ENCODE peak calls at places on chromosomes 7 and 10, in ten cellular contexts. J is fibroblast of pulmonary artery; Y is CD8-positive, alpha-beta T cell; G is BE2C; E is body of pancreas; Q is neural progenitor cell; C is hepatocyte; D is neuronal stem cell; L is AG10803; O is ovary. S is an unnamed sample.
A peak's percentile ranks its signal among the peaks of the same experiment; 100 is the strongest.

GRCh38 chr10:129971381-129972144 is 7.5 kb upstream of the EBF3 start:
- DNase-seq in J (peak; percentile 65), Y (no peak), G (peak; percentile 76), E (peak; percentile 70), Q (peak; percentile 91), C (peak; percentile 86), D (peak; percentile 71), L (peak; percentile 51), O (peak; percentile 65), S (peak; percentile 89)

GRCh38 chr10:95485445-95485844 is 75.7 kb downstream of the SORBS1 start:
- DNase-seq in J (no peak), Y (no peak), G (no peak), E (no peak), Q (no peak), C (no peak), D (no peak), L (no peak), O (no peak), S (no peak)

GRCh38 chr7:50679218-50680007 is 103.3 kb downstream of the GRB10 start:
- DNase-seq in J (peak; percentile 72), Y (no peak), G (no peak), E (no peak), Q (peak; percentile 31), C (peak; percentile 33), D (no peak), L (peak; percentile 57), O (no peak), S (no peak)

GRCh38 chr10:120824864-120825263 is 26.3 kb upstream of the WDR11 start:
- DNase-seq in J (peak; percentile 11), Y (no peak), G (peak; percentile 59), E (peak; percentile 15), Q (peak; percentile 81), C (peak; percentile 58), D (peak; percentile 17), L (peak; percentile 4), O (no peak), S (no peak)

GRCh38 chr10:21398549-21399345 is 126.7 kb downstream of the SKIDA1 start:
- DNase-seq in J (no peak), Y (no peak), G (no peak), E (no peak), Q (no peak), C (no peak), D (no peak), L (peak; percentile 53), O (no peak), S (no peak)

GRCh38 chr10:47449102-47449978 is 34.6 kb downstream of the ANXA8 start:
- DNase-seq in J (no peak), Y (no peak), G (no peak), E (no peak), Q (no peak), C (no peak), D (no peak), L (no peak), O (peak; percentile 13), S (no peak)

GRCh38 chr7:52586704-52587103 is 448.7 kb upstream of the POM121L12 start:
- DNase-seq in J (no peak), Y (no peak), G (no peak), E (no peak), Q (peak; percentile 71), C (no peak), D (no peak), L (no peak), O (no peak), S (no peak)

GRCh38 chr7:111558948-111559347 is 3.3 kb downstream of the IMMP2L start:
- DNase-seq in J (no peak), Y (no peak), G (no peak), E (no peak), Q (no peak), C (no peak), D (no peak), L (peak; percentile 8), O (no peak), S (no peak)

GRCh38 chr7:70520604-70521003 is 611.3 kb upstream of the GALNT17 start:
- DNase-seq in J (no peak), Y (no peak), G (no peak), E (no peak), Q (no peak), C (no peak), D (no peak), L (peak; percentile 57), O (no peak), S (no peak)

GRCh38 chr7:155423337-155424285 is 34.3 kb upstream of the EN2 start:
- DNase-seq in J (no peak), Y (no peak), G (no peak), E (no peak), Q (no peak), C (no peak), D (no peak), L (no peak), O (no peak), S (peak; percentile 63)

GRCh38 chr7:90387470-90388240 is 15.6 kb upstream of the CLDN12 start:
- DNase-seq in J (peak; percentile 44), Y (no peak), G (no peak), E (no peak), Q (no peak), C (no peak), D (no peak), L (no peak), O (no peak), S (no peak)

GRCh38 chr10:108249940-108250339 is 1085.4 kb upstream of the SORCS1 start:
- DNase-seq in J (no peak), Y (no peak), G (no peak), E (no peak), Q (no peak), C (no peak), D (no peak), L (no peak), O (no peak), S (no peak)

GRCh38 chr7:39507866-39508551 is 58.2 kb upstream of the YAE1 start:
- DNase-seq in J (no peak), Y (no peak), G (no peak), E (no peak), Q (no peak), C (no peak), D (no peak), L (no peak), O (no peak), S (no peak)

GRCh38 chr7:44797329-44798258 is 1.1 kb downstream of the PPIA start:
- DNase-seq in J (peak; percentile 87), Y (peak; percentile 82), G (peak; percentile 87), E (peak; percentile 91), Q (peak; percentile 89), C (peak; percentile 93), D (peak; percentile 62), L (peak; percentile 90), O (peak; percentile 86), S (peak; percentile 95)

GRCh38 chr7:50068850-50069551 is 24.0 kb downstream of the ZPBP start:
- DNase-seq in J (peak; percentile 44), Y (peak; percentile 58), G (no peak), E (peak; percentile 69), Q (no peak), C (peak; percentile 58), D (no peak), L (peak; percentile 51), O (no peak), S (no peak)

GRCh38 chr10:72229261-72230251 is 13.5 kb upstream of the ASCC1 start:
- DNase-seq in J (peak; percentile 73), Y (no peak), G (no peak), E (peak; percentile 66), Q (no peak), C (no peak), D (no peak), L (peak; percentile 51), O (no peak), S (peak; percentile 11)

GRCh38 chr7:140691368-140692045 is 5.0 kb upstream of the NDUFB2 start:
- DNase-seq in J (no peak), Y (no peak), G (no peak), E (no peak), Q (peak; percentile 18), C (no peak), D (no peak), L (no peak), O (no peak), S (no peak)

GRCh38 chr10:119657725-119658124 is 6.5 kb downstream of the BAG3 start:
- DNase-seq in J (no peak), Y (no peak), G (no peak), E (no peak), Q (no peak), C (peak; percentile 41), D (no peak), L (no peak), O (no peak), S (no peak)
- H3K4me3 ChIP-seq in J (no peak overlapping the region), Y (no peak overlapping the region), G (no peak overlapping the region), E (no peak overlapping the region), Q (no peak overlapping the region), C (no peak overlapping the region), D (no peak overlapping the region), L (no peak overlapping the region), O (no peak overlapping the region), S (no peak overlapping the region)

GRCh38 chr7:2644514-2645273 is 12.9 kb downstream of the TTYH3 start:
- DNase-seq in J (no peak), Y (no peak), G (no peak), E (no peak), Q (no peak), C (no peak), D (no peak), L (no peak), O (no peak), S (peak; percentile 72)
- H3K4me3 ChIP-seq in J (no peak overlapping the region), Y (peak overlapping the region; percentile 40), G (peak overlapping the region; percentile 14), E (no peak overlapping the region), Q (no peak overlapping the region), C (no peak overlapping the region), D (no peak overlapping the region), L (no peak overlapping the region), O (no peak overlapping the region), S (no peak overlapping the region)

DNA sequence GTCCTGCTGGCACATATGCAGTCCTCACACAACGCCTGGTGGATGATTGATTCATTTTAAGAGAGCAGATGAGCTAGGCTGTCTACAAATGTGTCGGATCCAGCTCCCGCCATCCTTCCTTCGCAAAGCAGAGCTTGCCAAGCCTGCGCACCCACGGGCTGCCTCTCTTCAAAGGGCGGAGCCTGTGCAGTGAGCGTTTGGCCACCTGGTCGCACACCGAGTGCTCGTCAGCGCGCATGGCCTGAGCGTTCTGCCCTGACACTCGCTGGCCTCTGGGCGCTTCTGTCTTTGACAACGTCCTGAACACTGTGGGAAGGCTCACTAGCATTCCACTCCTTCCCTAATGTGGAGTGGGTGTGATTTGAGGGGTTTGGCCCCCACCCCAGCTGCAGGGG is 47.1 kb upstream of the TMEM72 start:
- DNase-seq in J (no peak), Y (no peak), G (no peak), E (peak; percentile 81), Q (peak; percentile 74), C (peak; percentile 78), D (peak; percentile 31), L (peak; percentile 25), O (peak; percentile 60), S (no peak)
- H3K4me3 ChIP-seq in J (peak overlapping the region; percentile 60), Y (peak overlapping the region; percentile 78), G (no peak overlapping the region), E (no peak overlapping the region), Q (peak overlapping the region; percentile 50), C (no peak overlapping the region), D (peak overlapping the region; percentile 24), L (peak overlapping the region; percentile 75), O (peak overlapping the region; percentile 37), S (no peak overlapping the region)

DNA sequence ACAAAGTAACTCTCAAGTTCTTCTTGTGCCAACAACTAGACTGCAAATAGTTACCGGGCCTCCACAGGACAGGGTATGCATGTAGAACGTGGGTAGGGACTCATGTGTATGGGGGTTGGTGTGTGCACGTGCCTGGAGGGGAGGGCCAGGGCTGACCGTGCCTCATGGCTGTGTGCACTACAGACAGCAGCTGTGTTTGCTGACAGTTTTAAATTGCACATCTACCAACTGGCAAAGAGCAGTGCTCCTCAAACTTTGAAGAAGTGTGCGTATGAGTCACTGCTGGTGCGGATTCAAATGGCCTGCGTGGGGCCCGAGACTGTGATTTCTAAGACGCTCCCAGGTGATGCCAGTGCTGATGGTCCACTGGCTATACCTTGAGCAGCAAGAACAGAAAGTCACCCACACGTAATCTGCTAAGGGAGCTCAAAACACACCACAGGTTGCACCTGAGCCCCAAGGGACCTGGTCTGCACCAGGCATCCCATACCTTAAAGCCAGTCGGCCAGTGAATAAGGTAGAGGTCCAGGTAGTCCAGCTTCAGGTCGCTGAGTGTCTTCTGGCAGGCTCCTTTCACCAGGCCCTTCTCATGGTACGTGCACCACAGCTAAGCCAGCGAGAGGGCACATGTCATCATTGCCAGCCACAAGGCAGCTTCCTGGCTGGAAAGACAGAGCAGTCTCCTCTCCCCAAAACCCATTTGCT is 8.5 kb downstream of the AKR1B1 start:
- DNase-seq in J (no peak), Y (no peak), G (no peak), E (no peak), Q (no peak), C (peak; percentile 53), D (no peak), L (no peak), O (no peak), S (no peak)
- H3K4me3 ChIP-seq in J (no peak overlapping the region), Y (no peak overlapping the region), G (no peak overlapping the region), E (no peak overlapping the region), Q (no peak overlapping the region), C (no peak overlapping the region), D (no peak overlapping the region), L (no peak overlapping the region), O (no peak overlapping the region), S (no peak overlapping the region)